ENCODE peak calls at places on chromosomes 3 and 15, in nine cellular contexts. V is upper lobe of right lung; J is foreskin fibroblast; X is NB4; E is cardiac fibroblast; N is CD8-positive, alpha-beta T cell; K is AG04450; O is GM06990; S is left ventricle myocardium inferior. M is an unnamed sample.

GRCh38 chr3:138329127-138329983 is at the start of gene NME9:
- DNase-seq in V (peak), J (peak), X (peak), E (peak), N (peak), K (peak), O (peak), S (peak), M (peak)

GRCh38 chr3:42665050-42665878 is 11.8 kb downstream of the ZBTB47 start:
- DNase-seq in V (no peak), J (no peak), X (no peak), E (no peak), N (no peak), K (no peak), O (no peak), S (no peak), M (no peak)

GRCh38 chr3:156751461-156752025 is 74.6 kb upstream of the LEKR1 start:
- DNase-seq in V (no peak), J (peak), X (peak), E (peak), N (no peak), K (peak), O (no peak), S (peak), M (peak)

GRCh38 chr3:138409171-138409570 is 25.2 kb upstream of the ESYT3 start:
- DNase-seq in V (no peak), J (no peak), X (no peak), E (no peak), N (no peak), K (no peak), O (no peak), S (no peak), M (no peak)

GRCh38 chr15:67547836-67548531 is 5.5 kb downstream of the MAP2K5 start:
- DNase-seq in V (no peak), J (no peak), X (no peak), E (peak), N (no peak), K (no peak), O (no peak), S (no peak), M (no peak)

GRCh38 chr3:193594946-193595689 is 2.1 kb downstream of the OPA1 start:
- DNase-seq in V (no peak), J (no peak), X (no peak), E (peak), N (no peak), K (no peak), O (no peak), S (no peak), M (no peak)

GRCh38 chr3:48268936-48269551 is 28.1 kb downstream of the ZNF589 start:
- DNase-seq in V (no peak), J (no peak), X (no peak), E (peak), N (peak), K (no peak), O (no peak), S (no peak), M (peak)

GRCh38 chr15:28043625-28044520 is 55.2 kb downstream of the OCA2 start:
- DNase-seq in V (no peak), J (no peak), X (no peak), E (no peak), N (no peak), K (no peak), O (no peak), S (no peak), M (no peak)

GRCh38 chr3:111045564-111045963 is 26.1 kb upstream of the NECTIN3 start:
- DNase-seq in V (no peak), J (peak), X (no peak), E (peak), N (no peak), K (no peak), O (no peak), S (no peak), M (no peak)

GRCh38 chr15:63372018-63372705 is 9.5 kb downstream of the CA12 start:
- DNase-seq in V (no peak), J (peak), X (peak), E (peak), N (no peak), K (peak), O (no peak), S (no peak), M (peak)

GRCh38 chr15:97962263-97962662 is 1.8 kb downstream of the ARRDC4 start:
- DNase-seq in V (no peak), J (no peak), X (no peak), E (no peak), N (no peak), K (no peak), O (no peak), S (no peak), M (no peak)

GRCh38 chr3:157856078-157856939 is 249.9 kb downstream of the SHOX2 start:
- DNase-seq in V (no peak), J (no peak), X (no peak), E (no peak), N (no peak), K (no peak), O (no peak), S (no peak), M (no peak)

GRCh38 chr3:139533781-139534443 is 5.6 kb downstream of the RBP1 start:
- DNase-seq in V (no peak), J (no peak), X (no peak), E (peak), N (no peak), K (peak), O (no peak), S (peak), M (no peak)

GRCh38 chr3:195095035-195095703 is 175.8 kb downstream of the XXYLT1 start:
- DNase-seq in V (peak), J (no peak), X (peak), E (no peak), N (no peak), K (no peak), O (peak), S (peak), M (no peak)

GRCh38 chr3:124119056-124119721 is 127.3 kb upstream of the ROPN1 start:
- DNase-seq in V (no peak), J (peak), X (no peak), E (peak), N (no peak), K (peak), O (no peak), S (no peak), M (peak)

GRCh38 chr3:29280675-29281264 is at the start of gene RBMS3:
- DNase-seq in V (peak), J (peak), X (peak), E (peak), N (no peak), K (peak), O (peak), S (peak), M (peak)

GRCh38 chr3:175121225-175121624 is 262.1 kb downstream of the NAALADL2 start:
- DNase-seq in V (no peak), J (no peak), X (no peak), E (no peak), N (no peak), K (no peak), O (no peak), S (no peak), M (no peak)

GRCh38 chr3:58899159-58899952 is 150.5 kb downstream of the CFAP20DC start:
- DNase-seq in V (peak), J (peak), X (peak), E (peak), N (peak), K (no peak), O (peak), S (peak), M (no peak)

GRCh38 chr15:28099555-28100140 is 533 bp upstream of the OCA2 start:
- DNase-seq in V (no peak), J (no peak), X (no peak), E (no peak), N (no peak), K (no peak), O (no peak), S (no peak), M (no peak)

GRCh38 chr3:100518983-100519382 is 26.6 kb downstream of the TMEM45A start:
- DNase-seq in V (no peak), J (no peak), X (peak), E (peak), N (no peak), K (no peak), O (no peak), S (no peak), M (no peak)

GRCh38 chr3:14144423-14145075 is 19.7 kb downstream of the TMEM43 start:
- DNase-seq in V (no peak), J (peak), X (peak), E (peak), N (peak), K (peak), O (peak), S (peak), M (peak)

GRCh38 chr3:187165144-187165543 is 25.8 kb upstream of the RPL39L start:
- DNase-seq in V (no peak), J (peak), X (peak), E (peak), N (peak), K (no peak), O (no peak), S (no peak), M (no peak)

GRCh38 chr15:101694261-101694660 is 30.0 kb downstream of the TARS3 start:
- DNase-seq in V (no peak), J (no peak), X (no peak), E (no peak), N (no peak), K (no peak), O (no peak), S (no peak), M (no peak)

GRCh38 chr3:167740961-167741587 is 5.6 kb downstream of the SERPINI1 start:
- DNase-seq in V (no peak), J (peak), X (peak), E (peak), N (peak), K (no peak), O (no peak), S (no peak), M (peak)

GRCh38 chr3:53258600-53259426 is 3.0 kb upstream of the TKT start:
- DNase-seq in V (no peak), J (no peak), X (no peak), E (no peak), N (no peak), K (no peak), O (no peak), S (no peak), M (no peak)

GRCh38 chr3:115478359-115478758 is 145.0 kb upstream of the GAP43 start:
- DNase-seq in V (no peak), J (no peak), X (peak), E (no peak), N (no peak), K (no peak), O (no peak), S (no peak), M (no peak)

GRCh38 chr3:50275996-50276761 is 2.7 kb upstream of the LSMEM2 start:
- DNase-seq in V (no peak), J (no peak), X (no peak), E (no peak), N (no peak), K (no peak), O (no peak), S (no peak), M (no peak)

GRCh38 chr3:67196677-67197076 is 198.6 kb downstream of the KBTBD8 start:
- DNase-seq in V (no peak), J (no peak), X (no peak), E (no peak), N (no peak), K (no peak), O (no peak), S (no peak), M (no peak)

GRCh38 chr15:63763476-63764123 is 70.1 kb downstream of the HERC1 start:
- DNase-seq in V (no peak), J (peak), X (peak), E (no peak), N (no peak), K (no peak), O (peak), S (no peak), M (peak)

GRCh38 chr3:31610700-31611275 is 78.1 kb downstream of the STT3B start:
- DNase-seq in V (no peak), J (peak), X (peak), E (peak), N (no peak), K (no peak), O (no peak), S (no peak), M (peak)

GRCh38 chr3:134366928-134367352 is 7.3 kb downstream of the AMOTL2 start:
- DNase-seq in V (no peak), J (no peak), X (no peak), E (peak), N (no peak), K (no peak), O (no peak), S (peak), M (no peak)

GRCh38 chr3:188559069-188559410 is 405.1 kb downstream of the LPP start:
- DNase-seq in V (no peak), J (no peak), X (no peak), E (no peak), N (no peak), K (no peak), O (no peak), S (no peak), M (no peak)

GRCh38 chr15:58438956-58439355 is 7.2 kb downstream of the LIPC start:
- DNase-seq in V (no peak), J (no peak), X (peak), E (peak), N (no peak), K (peak), O (no peak), S (peak), M (no peak)

GRCh38 chr3:129003578-129004112 is 2.5 kb downstream of the EFCC1 start:
- DNase-seq in V (peak), J (no peak), X (no peak), E (no peak), N (peak), K (no peak), O (no peak), S (no peak), M (no peak)

GRCh38 chr3:29465836-29466235 is 185.0 kb downstream of the RBMS3 start:
- DNase-seq in V (no peak), J (peak), X (no peak), E (peak), N (no peak), K (peak), O (no peak), S (no peak), M (peak)

GRCh38 chr15:101765772-101766456 is 37.4 kb upstream of the OR4F6 start:
- DNase-seq in V (no peak), J (no peak), X (no peak), E (no peak), N (no peak), K (no peak), O (no peak), S (no peak), M (no peak)

GRCh38 chr15:46879067-46879770 is 838.1 kb upstream of the SEMA6D start:
- DNase-seq in V (no peak), J (no peak), X (no peak), E (no peak), N (no peak), K (no peak), O (no peak), S (no peak), M (no peak)
- H3K4me3 ChIP-seq in V (no peak), J (no peak), X (no peak), E (no peak), N (no peak), K (no peak), O (no peak), S (no peak), M (no peak)

DNA sequence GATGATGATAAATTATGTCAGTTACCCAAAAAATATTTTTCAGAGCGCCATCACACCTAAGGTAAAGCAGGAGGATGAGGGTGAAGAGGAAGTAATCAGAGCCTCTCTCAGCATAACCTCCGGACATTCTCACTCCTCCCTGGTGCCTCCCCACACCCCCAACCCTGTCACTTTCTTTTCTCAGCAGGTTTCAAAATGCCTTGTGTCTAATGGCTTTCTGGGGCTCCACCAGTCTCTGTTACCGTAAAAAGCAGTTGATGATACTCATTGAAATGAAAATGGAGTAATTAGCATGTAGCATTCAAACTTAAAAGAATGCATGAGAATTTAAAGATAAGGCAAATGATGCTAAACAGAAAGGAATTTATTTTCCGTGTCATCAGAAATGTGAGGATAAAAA is 180.0 kb downstream of the ERC2 start:
- DNase-seq in V (no peak), J (no peak), X (no peak), E (no peak), N (no peak), K (no peak), O (no peak), S (no peak), M (no peak)
- H3K4me3 ChIP-seq in V (no peak), J (no peak), X (no peak), E (no peak), N (no peak), K (no peak), O (no peak), S (no peak), M (no peak)

GRCh38 chr3:149376728-149377407 is 581 bp downstream of the TM4SF1 start:
- DNase-seq in V (no peak), J (no peak), X (no peak), E (peak), N (no peak), K (no peak), O (no peak), S (no peak), M (no peak)
- H3K4me3 ChIP-seq in V (peak), J (peak), X (no peak), E (peak), N (no peak), K (peak), O (no peak), S (peak), M (peak)

DNA sequence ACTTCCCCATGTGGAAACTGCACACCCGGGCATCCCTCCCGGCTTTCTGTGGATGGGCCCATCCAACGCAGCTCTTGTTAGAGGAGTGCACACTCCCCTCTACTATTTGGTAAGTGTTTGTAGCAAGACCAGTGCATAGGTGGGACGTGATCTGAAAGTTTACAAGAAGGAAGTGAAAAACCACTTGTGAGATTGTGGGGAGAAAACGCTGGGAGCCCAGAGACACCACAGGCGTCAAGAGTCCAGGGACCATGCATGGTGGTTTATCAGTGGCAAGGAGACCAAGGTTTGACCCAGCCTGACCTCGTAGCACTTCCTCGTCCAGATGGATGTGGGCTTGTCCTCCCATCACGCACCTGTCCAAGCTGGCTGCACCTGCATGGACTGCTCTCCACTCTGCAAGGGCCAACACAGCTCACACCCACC is 51.6 kb downstream of the ATP10A start:
- DNase-seq in V (no peak), J (no peak), X (peak), E (no peak), N (no peak), K (no peak), O (peak), S (no peak), M (no peak)
- H3K4me3 ChIP-seq in V (no peak), J (no peak), X (no peak), E (no peak), N (peak), K (no peak), O (no peak), S (no peak), M (no peak)